ENCODE peak calls at places on chromosomes 6 and 20, in four cellular contexts. One of them, this sample, is unnamed.

GRCh38 chr6:130975325-130975724 is 87.7 kb downstream of the EPB41L2 start:
- DNase-seq in kidney: no peak
- DNase-seq in HepG2: no peak
- DNase-seq in pancreas: no peak
- DNase-seq in this sample: no peak

GRCh38 chr20:37517371-37517748 is 3.7 kb upstream of the NNAT start:
- DNase-seq in kidney: no peak
- DNase-seq in pancreas: no peak
- DNase-seq in HepG2: no peak
- DNase-seq in this sample: no peak

GRCh38 chr6:36912583-36912982 is 26.8 kb downstream of the C6orf89 start:
- DNase-seq in kidney: no peak
- DNase-seq in HepG2: no peak
- DNase-seq in pancreas: no peak
- DNase-seq in this sample: no peak

GRCh38 chr6:45513331-45513730 is 135.6 kb upstream of the SUPT3H start:
- DNase-seq in kidney: no peak
- DNase-seq in HepG2: no peak
- DNase-seq in pancreas: no peak
- DNase-seq in this sample: no peak

GRCh38 chr6:26260791-26261484 is 104.1 kb upstream of the BTN3A2 start:
- DNase-seq in kidney: no peak
- DNase-seq in HepG2: no peak
- DNase-seq in pancreas: no peak
- DNase-seq in this sample: no peak

GRCh38 chr20:36259177-36259835 is 23.0 kb downstream of the AAR2 start:
- DNase-seq in HepG2: peak
- DNase-seq in pancreas: no peak
- DNase-seq in kidney: no peak
- DNase-seq in this sample: no peak

GRCh38 chr20:49790077-49790798 is 22.4 kb upstream of the SLC9A8 start:
- DNase-seq in HepG2: peak
- DNase-seq in kidney: peak
- DNase-seq in pancreas: no peak
- DNase-seq in this sample: no peak

GRCh38 chr6:67594366-67594765 is 1040.7 kb upstream of the ADGRB3 start:
- DNase-seq in kidney: no peak
- DNase-seq in pancreas: no peak
- DNase-seq in HepG2: no peak
- DNase-seq in this sample: no peak

GRCh38 chr20:35618372-35619131 is 2.9 kb downstream of the SPAG4 start:
- DNase-seq in kidney: peak
- DNase-seq in pancreas: no peak
- DNase-seq in HepG2: no peak
- DNase-seq in this sample: no peak

GRCh38 chr20:62728781-62729300 is 20.2 kb downstream of the NTSR1 start:
- DNase-seq in pancreas: no peak
- DNase-seq in HepG2: no peak
- DNase-seq in kidney: peak
- DNase-seq in this sample: no peak

GRCh38 chr6:25369450-25370086 is 90.4 kb downstream of the CARMIL1 start:
- DNase-seq in HepG2: peak
- DNase-seq in pancreas: peak
- DNase-seq in kidney: no peak
- DNase-seq in this sample: no peak

GRCh38 chr6:89025633-89026032 is 54.9 kb upstream of the PNRC1 start:
- DNase-seq in pancreas: no peak
- DNase-seq in kidney: no peak
- DNase-seq in HepG2: no peak
- DNase-seq in this sample: no peak

GRCh38 chr6:104957301-104958177 is 632 bp downstream of the LIN28B start:
- DNase-seq in pancreas: no peak
- DNase-seq in kidney: no peak
- DNase-seq in HepG2: peak
- DNase-seq in this sample: no peak

GRCh38 chr6:3484946-3485345 is 28.1 kb upstream of the SLC22A23 start:
- DNase-seq in HepG2: no peak
- DNase-seq in kidney: no peak
- DNase-seq in pancreas: no peak
- DNase-seq in this sample: no peak

GRCh38 chr6:153595903-153596302 is 443.1 kb upstream of the OPRM1 start:
- DNase-seq in kidney: no peak
- DNase-seq in pancreas: no peak
- DNase-seq in HepG2: no peak
- DNase-seq in this sample: no peak

GRCh38 chr20:1001981-1002681 is at the start of gene RSPO4:
- DNase-seq in HepG2: no peak
- DNase-seq in pancreas: no peak
- DNase-seq in kidney: no peak
- DNase-seq in this sample: no peak

GRCh38 chr20:56431451-56431850 is 19.4 kb downstream of the CASS4 start:
- DNase-seq in kidney: no peak
- DNase-seq in HepG2: no peak
- DNase-seq in pancreas: no peak
- DNase-seq in this sample: no peak

This sample was measured in HuH-7.